ENCODE peak calls at places on chromosome X, in nine cellular contexts. Y is progenitor cell of endocrine pancreas, P is stomach, Q is right atrium auricular region, T is uterus, B is fibroblast of the aortic adventitia, N is nephron progenitor cell, G is lower lobe of right lung, C is left ventricle myocardium inferior. M is an unnamed sample.

GRCh38 chrX:68332156-68332823 is 101.0 kb downstream of the OPHN1 start:
- DNase-seq in Y (no peak), P (no peak), Q (no peak), T (no peak), B (peak), N (no peak), G (no peak), C (no peak), M (no peak)

GRCh38 chrX:14899607-14900006 is 26.4 kb downstream of the MOSPD2 start:
- DNase-seq in Y (no peak), P (no peak), Q (no peak), T (no peak), B (peak), N (no peak), G (no peak), C (no peak), M (no peak)

GRCh38 chrX:115490814-115491213 is 70.2 kb upstream of the PLS3 start:
- DNase-seq in Y (no peak), P (no peak), Q (no peak), T (no peak), B (no peak), N (no peak), G (no peak), C (no peak), M (no peak)

GRCh38 chrX:152025656-152026440 is 51.4 kb upstream of the GABRE start:
- DNase-seq in Y (no peak), P (no peak), Q (no peak), T (no peak), B (no peak), N (no peak), G (no peak), C (no peak), M (no peak)

GRCh38 chrX:97854071-97854470 is 970.4 kb downstream of the RPA4 start:
- DNase-seq in Y (no peak), P (no peak), Q (no peak), T (no peak), B (no peak), N (no peak), G (no peak), C (no peak), M (no peak)

GRCh38 chrX:38516196-38516595 is 45.1 kb upstream of the TSPAN7 start:
- DNase-seq in Y (no peak), P (no peak), Q (no peak), T (no peak), B (no peak), N (no peak), G (no peak), C (no peak), M (no peak)

GRCh38 chrX:56233100-56233499 is 944 bp downstream of the KLF8 start:
- DNase-seq in Y (no peak), P (no peak), Q (no peak), T (peak), B (no peak), N (peak), G (no peak), C (no peak), M (peak)

GRCh38 chrX:37553476-37553875 is 18.0 kb upstream of the LANCL3 start:
- DNase-seq in Y (no peak), P (no peak), Q (no peak), T (no peak), B (no peak), N (no peak), G (no peak), C (no peak), M (no peak)

GRCh38 chrX:4762196-4762595 is 1048.7 kb upstream of the PRKX start:
- DNase-seq in Y (no peak), P (no peak), Q (no peak), T (no peak), B (no peak), N (no peak), G (no peak), C (no peak), M (no peak)

GRCh38 chrX:155048997-155049619 is 21.8 kb downstream of the CMC4 start:
- DNase-seq in Y (peak), P (peak), Q (no peak), T (peak), B (peak), N (peak), G (no peak), C (no peak), M (no peak)

GRCh38 chrX:18973527-18974192 is 10.3 kb downstream of the PHKA2 start:
- DNase-seq in Y (no peak), P (no peak), Q (no peak), T (no peak), B (peak), N (no peak), G (no peak), C (no peak), M (no peak)

GRCh38 chrX:915427-916234 is 285.0 kb downstream of the SHOX start:
- DNase-seq in Y (no peak), P (no peak), Q (no peak), T (no peak), B (no peak), N (no peak), G (no peak), C (no peak), M (no peak)

GRCh38 chrX:8084023-8084422 is 87.0 kb downstream of the VCX2 start:
- DNase-seq in Y (no peak), P (no peak), Q (no peak), T (no peak), B (no peak), N (no peak), G (no peak), C (no peak), M (no peak)

GRCh38 chrX:46865281-46865680 is 28.4 kb downstream of the RP2 start:
- DNase-seq in Y (no peak), P (no peak), Q (no peak), T (no peak), B (peak), N (no peak), G (no peak), C (no peak), M (no peak)

DNA sequence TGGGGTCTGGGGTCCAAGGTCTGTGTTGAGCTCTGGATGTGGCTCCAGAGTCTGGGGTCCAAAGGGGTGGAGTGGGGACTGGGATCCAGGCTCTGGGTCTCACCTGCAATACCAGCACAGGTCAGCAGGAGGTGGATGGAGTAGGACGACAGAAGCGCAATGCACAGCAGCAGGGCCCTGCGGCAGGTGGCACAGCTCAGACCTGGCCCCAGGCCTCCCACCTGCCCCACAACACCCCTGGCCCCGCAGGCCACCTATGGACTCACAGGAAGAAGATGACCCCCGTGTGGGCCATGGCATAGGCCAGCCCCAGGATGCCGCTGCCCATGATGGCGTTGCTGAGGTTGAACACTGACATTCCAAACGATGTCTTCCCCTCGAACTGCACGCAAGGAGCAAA is 3.4 kb downstream of the SLC38A5 start:
- DNase-seq in Y (no peak), P (no peak), Q (no peak), T (no peak), B (no peak), N (peak), G (no peak), C (no peak), M (no peak)
- TF ChIP-seq CTCF in Y (peak), P (no peak), Q (no peak), T (no peak), B (peak), N (no peak), G (no peak), C (no peak), M (peak)

DNA sequence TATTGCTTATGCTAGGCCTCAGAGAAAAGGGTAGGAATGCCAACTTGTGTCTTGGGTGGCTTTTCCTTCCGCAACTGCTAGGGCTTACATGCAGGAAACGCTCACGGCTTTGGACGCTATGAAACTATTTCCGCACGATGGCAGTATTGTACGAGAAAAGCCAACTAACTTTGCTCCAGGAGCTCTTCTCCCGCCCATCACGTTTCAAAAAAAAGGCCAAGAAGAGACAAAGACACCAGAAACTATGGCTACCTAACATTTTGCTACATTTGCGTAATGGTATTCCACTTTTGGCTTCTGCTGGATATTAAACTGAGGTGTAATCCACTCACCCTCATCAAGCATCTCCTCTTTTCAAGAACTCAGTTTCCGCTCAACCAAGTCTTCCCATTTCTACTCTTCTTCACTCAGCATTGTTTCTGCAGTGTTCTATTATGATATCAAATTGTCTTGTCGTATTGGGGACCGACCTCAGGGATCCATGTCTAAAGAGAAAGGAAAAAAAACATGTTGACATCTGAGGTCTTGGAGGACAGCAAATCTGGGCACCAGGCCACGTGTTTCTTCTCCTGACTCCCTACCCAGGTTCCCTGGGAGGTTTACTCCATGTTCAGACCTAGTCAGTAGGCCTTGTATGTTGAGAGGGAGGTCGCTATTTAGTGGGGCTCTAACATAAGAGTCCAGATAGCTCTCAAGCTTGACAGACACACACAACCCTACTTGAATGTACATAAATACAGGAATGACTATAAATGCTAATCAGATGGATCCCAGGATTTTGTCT is 239.4 kb upstream of the STK26 start:
- DNase-seq in Y (no peak), P (peak), Q (peak), T (peak), B (peak), N (no peak), G (no peak), C (no peak), M (no peak)
- TF ChIP-seq CTCF in Y (no peak), P (no peak), Q (peak), T (peak), B (peak), N (no peak), G (no peak), C (no peak), M (no peak)

GRCh38 chrX:42710452-42710851 is 67.5 kb downstream of the PPP1R2C start:
- DNase-seq in Y (no peak), P (no peak), Q (no peak), T (no peak), B (no peak), N (no peak), G (no peak), C (no peak), M (no peak)

GRCh38 chrX:42715689-42716022 is 62.3 kb downstream of the PPP1R2C start:
- DNase-seq in Y (no peak), P (no peak), Q (no peak), T (no peak), B (no peak), N (no peak), G (no peak), C (no peak), M (no peak)

GRCh38 chrX:42720209-42720608 is 57.8 kb downstream of the PPP1R2C start:
- DNase-seq in Y (no peak), P (no peak), Q (no peak), T (no peak), B (no peak), N (no peak), G (no peak), C (no peak), M (no peak)

GRCh38 chrX:42714981-42715688 is 62.8 kb downstream of the PPP1R2C start:
- DNase-seq in Y (peak), P (peak), Q (no peak), T (no peak), B (no peak), N (peak), G (peak), C (peak), M (peak)
- TF ChIP-seq CTCF in Y (peak), P (no peak), Q (peak), T (no peak), B (no peak), N (peak), G (peak), C (peak), M (peak)

DNA sequence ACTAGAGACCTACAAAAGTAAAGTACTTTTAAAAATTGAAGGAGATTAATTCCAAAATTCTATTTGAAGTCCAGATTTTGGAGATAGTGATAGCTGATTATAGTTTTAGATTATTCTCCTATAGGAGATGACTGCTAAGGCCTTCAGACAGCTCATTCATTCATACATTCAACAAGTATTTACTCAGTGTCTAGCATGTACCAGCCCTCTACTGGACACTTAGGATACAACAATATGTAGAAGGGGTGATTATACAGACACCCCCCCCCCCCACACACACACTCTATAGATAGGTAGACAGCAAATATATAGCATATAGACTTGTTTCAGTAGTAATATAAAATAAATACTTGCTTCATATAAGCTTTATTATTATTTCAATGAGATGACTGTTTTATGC is 60.4 kb upstream of the TAF9B start:
- DNase-seq in Y (no peak), P (no peak), Q (no peak), T (no peak), B (peak), N (no peak), G (no peak), C (no peak), M (no peak)
- TF ChIP-seq CTCF in Y (peak), P (no peak), Q (peak), T (no peak), B (peak), N (no peak), G (peak), C (peak), M (peak)

GRCh38 chrX:72573158-72573511 is 492 bp upstream of the HDAC8 start:
- DNase-seq in Y (no peak), P (no peak), Q (no peak), T (no peak), B (no peak), N (no peak), G (no peak), C (no peak), M (no peak)

GRCh38 chrX:72572248-72573157 is at the start of gene HDAC8:
- DNase-seq in Y (peak), P (peak), Q (peak), T (peak), B (peak), N (peak), G (peak), C (peak), M (peak)

GRCh38 chrX:72566448-72566847 is 6.2 kb downstream of the HDAC8 start:
- DNase-seq in Y (no peak), P (no peak), Q (no peak), T (no peak), B (no peak), N (no peak), G (no peak), C (no peak), M (no peak)

GRCh38 chrX:72568406-72569092 is 4.1 kb downstream of the HDAC8 start:
- DNase-seq in Y (no peak), P (no peak), Q (no peak), T (no peak), B (peak), N (no peak), G (no peak), C (no peak), M (no peak)

GRCh38 chrX:72569786-72570185 is 2.9 kb downstream of the HDAC8 start:
- DNase-seq in Y (no peak), P (no peak), Q (no peak), T (no peak), B (peak), N (no peak), G (no peak), C (no peak), M (no peak)
- TF ChIP-seq CTCF in Y (no peak), P (no peak), Q (no peak), T (no peak), B (peak), N (no peak), G (no peak), C (no peak), M (no peak)

DNA sequence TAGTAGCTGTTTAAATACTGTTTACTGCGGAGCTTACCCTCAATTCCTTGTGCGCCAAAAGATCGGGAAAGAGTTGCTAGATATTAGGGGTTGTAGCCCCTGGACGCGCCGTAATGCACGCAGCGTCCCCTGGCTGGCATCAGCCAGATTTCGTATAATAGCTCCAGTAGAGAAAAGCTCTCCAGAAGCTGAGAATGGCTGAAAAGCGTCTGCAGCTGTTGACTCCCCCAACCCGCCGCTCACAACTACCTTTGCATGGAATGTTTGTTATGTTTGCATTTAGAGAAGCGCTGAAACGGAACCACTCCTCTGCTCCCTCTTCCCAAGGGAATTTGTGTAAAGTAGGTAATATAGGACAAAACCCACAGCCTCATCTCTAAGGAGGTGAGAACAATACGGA is 3.7 kb downstream of the DOCK11 start:
- DNase-seq in Y (no peak), P (no peak), Q (no peak), T (no peak), B (no peak), N (peak), G (no peak), C (no peak), M (no peak)
- TF ChIP-seq CTCF in Y (no peak), P (no peak), Q (no peak), T (no peak), B (no peak), N (no peak), G (no peak), C (no peak), M (no peak)

DNA sequence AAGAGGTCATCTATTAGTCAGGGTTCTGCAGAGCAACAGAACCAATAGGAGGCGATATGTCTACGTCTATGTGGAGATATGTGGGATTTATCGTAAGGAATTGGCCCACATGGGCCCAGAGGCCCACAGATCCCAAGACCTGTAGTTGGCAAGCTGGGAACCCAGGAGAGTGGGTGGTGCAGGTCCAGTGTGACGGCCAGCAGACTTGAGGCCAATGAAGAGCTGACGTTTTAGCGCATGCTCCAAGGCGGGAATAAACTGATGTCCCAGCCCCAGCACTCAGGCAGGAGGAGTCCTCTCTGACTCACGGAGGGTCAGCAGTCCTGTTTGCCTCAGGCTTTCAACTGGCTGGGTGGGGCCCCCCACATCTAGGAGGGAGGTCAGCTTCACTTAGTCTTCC is 21.3 kb downstream of the SPACA5 start:
- DNase-seq in Y (no peak), P (no peak), Q (no peak), T (no peak), B (no peak), N (no peak), G (no peak), C (no peak), M (no peak)
- TF ChIP-seq CTCF in Y (no peak), P (no peak), Q (no peak), T (no peak), B (no peak), N (no peak), G (no peak), C (no peak), M (no peak)

DNA sequence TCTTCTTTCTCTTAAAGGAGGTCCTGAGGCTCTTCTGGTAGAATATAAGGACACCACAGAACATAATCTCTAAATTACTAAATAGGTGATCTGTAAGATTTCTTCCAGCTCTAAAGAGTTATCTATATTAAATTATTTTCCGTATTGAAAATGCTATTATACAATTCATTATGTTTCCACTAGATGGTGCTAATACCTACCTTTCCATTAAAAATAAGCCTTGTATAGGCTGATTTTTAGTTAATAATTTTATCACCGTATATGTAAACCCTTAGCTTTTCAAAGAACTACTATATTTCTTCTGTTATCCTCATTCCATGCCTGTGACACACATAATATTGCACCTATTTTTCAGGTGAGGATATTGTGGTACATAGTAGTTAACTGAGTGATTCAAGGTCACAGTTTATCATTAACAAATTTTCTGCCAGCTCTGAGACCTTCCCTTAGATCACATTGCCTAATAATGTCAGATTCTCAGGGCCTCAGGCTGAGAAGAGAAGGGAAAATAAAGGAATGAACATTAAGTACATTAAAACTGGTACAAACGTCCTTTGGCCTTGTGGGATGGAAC is 138.8 kb downstream of the TEX11 start:
- DNase-seq in Y (no peak), P (no peak), Q (no peak), T (no peak), B (peak), N (no peak), G (no peak), C (no peak), M (no peak)
- TF ChIP-seq CTCF in Y (peak), P (peak), Q (peak), T (no peak), B (peak), N (peak), G (peak), C (peak), M (peak)

GRCh38 chrX:153926594-153926862 is 464 bp upstream of the ARHGAP4 start:
- DNase-seq in Y (no peak), P (no peak), Q (no peak), T (no peak), B (no peak), N (no peak), G (no peak), C (no peak), M (no peak)

GRCh38 chrX:153926863-153927685 is 1.0 kb upstream of the ARHGAP4 start:
- DNase-seq in Y (no peak), P (peak), Q (no peak), T (no peak), B (peak), N (no peak), G (peak), C (peak), M (peak)

GRCh38 chrX:153927936-153928760 is 2.1 kb upstream of the ARHGAP4 start:
- DNase-seq in Y (peak), P (peak), Q (peak), T (peak), B (peak), N (peak), G (peak), C (peak), M (peak)

GRCh38 chrX:153928846-153929245 is 2.8 kb upstream of the ARHGAP4 start:
- DNase-seq in Y (no peak), P (no peak), Q (no peak), T (no peak), B (no peak), N (no peak), G (no peak), C (no peak), M (no peak)

GRCh38 chrX:153927686-153927935 is 1.5 kb upstream of the ARHGAP4 start:
- DNase-seq in Y (no peak), P (no peak), Q (no peak), T (no peak), B (no peak), N (no peak), G (no peak), C (no peak), M (no peak)
- TF ChIP-seq CTCF in Y (no peak), P (no peak), Q (no peak), T (no peak), B (no peak), N (no peak), G (no peak), C (no peak), M (no peak)